ENCODE peak calls at places on chromosomes 1 and 21, in six cellular contexts. I is foreskin fibroblast, O is fibroblast of pulmonary artery, U is right lobe of liver, V is OCI-LY7, K is epithelial cell of esophagus. H is an unnamed sample.

GRCh38 chr1:172492421-172492820 is 40.5 kb upstream of the SUCO start:
- DNase-seq in U (no peak), K (no peak), V (no peak), O (no peak), I (no peak), H (no peak)

GRCh38 chr1:228272831-228273571 is 65.2 kb downstream of the OBSCN start:
- DNase-seq in K (no peak), V (no peak), I (no peak), O (no peak), U (peak), H (no peak)

GRCh38 chr1:21655748-21656147 is 13.4 kb downstream of the RAP1GAP start:
- DNase-seq in I (no peak), K (peak), O (no peak), U (peak), V (no peak), H (no peak)

GRCh38 chr1:228152097-228152917 is 2.6 kb downstream of the GJC2 start:
- DNase-seq in I (no peak), K (no peak), O (no peak), U (peak), V (no peak), H (no peak)

GRCh38 chr21:36589352-36589971 is 109.5 kb upstream of the SIM2 start:
- DNase-seq in I (peak), V (peak), K (peak), U (peak), O (peak), H (no peak)

GRCh38 chr1:101043776-101044175 is 18.2 kb upstream of the DPH5 start:
- DNase-seq in U (no peak), V (no peak), K (peak), I (peak), O (peak), H (no peak)

GRCh38 chr1:940121-941026 is 16.7 kb downstream of the SAMD11 start:
- DNase-seq in V (no peak), O (peak), I (peak), U (no peak), K (peak), H (peak)

GRCh38 chr1:165564561-165564960 is 20.8 kb downstream of the LRRC52 start:
- DNase-seq in K (no peak), U (no peak), O (no peak), V (no peak), I (no peak), H (no peak)

GRCh38 chr1:223137402-223138100 is 5.5 kb downstream of the TLR5 start:
- DNase-seq in I (peak), O (peak), K (peak), U (no peak), V (no peak), H (no peak)

GRCh38 chr1:51693420-51694144 is 76.7 kb downstream of the OSBPL9 start:
- DNase-seq in I (no peak), U (no peak), K (peak), O (peak), V (no peak), H (no peak)

GRCh38 chr21:43287111-43287973 is 118.5 kb downstream of the CRYAA start:
- DNase-seq in U (peak), V (no peak), O (no peak), I (no peak), K (no peak), H (no peak)

GRCh38 chr1:173527151-173527826 is 50.2 kb downstream of the PRDX6 start:
- DNase-seq in K (peak), V (no peak), I (peak), O (peak), U (peak), H (no peak)

GRCh38 chr1:37506740-37507139 is 7.8 kb downstream of the MEAF6 start:
- DNase-seq in V (no peak), I (no peak), K (no peak), U (no peak), O (no peak), H (no peak)

GRCh38 chr1:63929106-63929478 is 155.3 kb downstream of the ROR1 start:
- DNase-seq in O (no peak), I (peak), V (no peak), K (no peak), U (no peak), H (no peak)

GRCh38 chr1:52007228-52008073 is 17.0 kb upstream of the RAB3B start:
- DNase-seq in K (no peak), I (peak), V (no peak), O (no peak), U (no peak), H (no peak)

GRCh38 chr21:33229776-33230517 is at the start of gene IFNAR2:
- DNase-seq in K (peak), U (peak), V (peak), I (peak), O (peak), H (peak)

GRCh38 chr21:32474179-32475059 is 61.9 kb downstream of the EVA1C start:
- DNase-seq in K (no peak), I (peak), O (no peak), U (no peak), V (no peak), H (no peak)

GRCh38 chr1:162285149-162285561 is 91.5 kb downstream of the SPATA46 start:
- DNase-seq in K (peak), O (no peak), U (peak), V (no peak), I (peak), H (no peak)

GRCh38 chr21:15552914-15553491 is 176.8 kb upstream of the USP25 start:
- DNase-seq in U (no peak), I (peak), V (peak), O (peak), K (peak), H (no peak)

GRCh38 chr1:27267153-27267552 is 32.7 kb downstream of the WDTC1 start:
- DNase-seq in O (no peak), U (no peak), I (no peak), V (no peak), K (no peak), H (no peak)

GRCh38 chr1:236688705-236689104 is 2.4 kb downstream of the ACTN2 start:
- DNase-seq in U (no peak), O (no peak), V (no peak), K (no peak), I (no peak), H (no peak)

GRCh38 chr1:51070011-51070410 is 32.0 kb upstream of the C1orf185 start:
- DNase-seq in I (peak), V (no peak), U (no peak), K (no peak), O (no peak), H (no peak)

GRCh38 chr1:42328916-42329496 is 6.0 kb downstream of the FOXJ3 start:
- DNase-seq in V (no peak), U (no peak), I (no peak), K (no peak), O (no peak), H (no peak)

GRCh38 chr1:66050123-66050522 is 257.4 kb downstream of the PDE4B start:
- DNase-seq in U (no peak), V (no peak), O (no peak), I (no peak), K (no peak), H (no peak)

GRCh38 chr1:1216770-1217620 is 3.0 kb upstream of the TNFRSF4 start:
- DNase-seq in V (no peak), U (no peak), K (no peak), O (no peak), I (no peak), H (no peak)

GRCh38 chr1:2078170-2078569 is 28.0 kb downstream of the PRKCZ start:
- DNase-seq in K (no peak), I (no peak), O (no peak), U (no peak), V (peak), H (no peak)

GRCh38 chr1:44932151-44932550 is 54.2 kb downstream of the EIF2B3 start:
- DNase-seq in K (peak), O (no peak), U (no peak), V (no peak), I (no peak), H (no peak)

GRCh38 chr1:224623310-224623714 is 7.2 kb downstream of the CNIH3 start:
- DNase-seq in V (no peak), I (peak), K (peak), O (no peak), U (no peak), H (no peak)

GRCh38 chr21:45385549-45386050 is 19.4 kb upstream of the COL18A1 start:
- DNase-seq in O (no peak), I (peak), U (peak), V (no peak), K (no peak), H (no peak)

GRCh38 chr1:28115267-28115666 is 26.9 kb upstream of the EYA3 start:
- DNase-seq in I (no peak), K (no peak), V (no peak), U (no peak), O (peak), H (no peak)

GRCh38 chr1:50266509-50266908 is 156.7 kb downstream of the DMRTA2 start:
- DNase-seq in O (peak), U (no peak), V (no peak), K (no peak), I (peak), H (no peak)

GRCh38 chr1:243253211-243253926 is 1.7 kb downstream of the CEP170 start:
- DNase-seq in O (no peak), V (peak), K (peak), I (peak), U (no peak), H (no peak)

GRCh38 chr1:1084372-1085170 is 10.5 kb upstream of the RNF223 start:
- DNase-seq in O (no peak), K (no peak), I (no peak), V (no peak), U (peak), H (no peak)

GRCh38 chr1:107196973-107197562 is 56.2 kb downstream of the NTNG1 start:
- DNase-seq in K (peak), O (peak), I (peak), V (peak), U (no peak), H (no peak)
- TF ChIP-seq CTCF in K (peak), O (peak), I (peak), V (peak), U (peak), H (peak)

GRCh38 chr21:38242036-38242435 is 14.8 kb upstream of the KCNJ15 start:
- DNase-seq in I (no peak), U (no peak), V (no peak), O (no peak), K (no peak), H (no peak)

GRCh38 chr21:38240121-38240520 is 16.7 kb upstream of the KCNJ15 start:
- DNase-seq in V (no peak), K (no peak), I (no peak), O (no peak), U (no peak), H (no peak)

GRCh38 chr21:38241029-38241740 is 15.6 kb upstream of the KCNJ15 start:
- DNase-seq in V (no peak), U (no peak), O (peak), I (peak), K (no peak), H (no peak)

GRCh38 chr21:38234395-38235142 is 22.2 kb upstream of the KCNJ15 start:
- DNase-seq in U (no peak), I (no peak), O (no peak), K (peak), V (no peak), H (no peak)

DNA sequence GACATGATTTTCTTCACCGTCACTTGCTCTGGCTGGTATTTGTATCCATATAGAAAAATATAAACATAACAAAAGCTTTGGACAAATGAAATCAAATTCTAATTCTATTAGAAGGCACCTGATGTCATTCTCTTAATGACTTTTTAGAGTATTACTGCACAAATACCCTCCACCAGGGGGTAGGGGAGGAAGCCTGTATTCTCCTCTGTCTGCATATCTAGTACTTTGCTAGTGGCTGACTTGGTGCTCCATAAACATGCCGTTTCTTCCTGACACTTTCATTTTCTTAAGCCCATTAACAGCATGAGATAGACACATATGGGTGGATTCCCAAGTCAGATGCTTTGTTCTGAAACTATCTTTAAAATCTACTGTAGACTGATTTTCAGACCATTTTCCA is 20.6 kb upstream of the KCNJ15 start:
- DNase-seq in U (no peak), I (no peak), V (no peak), K (peak), O (no peak), H (no peak)
- TF ChIP-seq CTCF in U (no peak), I (peak), V (no peak), K (peak), O (peak), H (peak)

DNA sequence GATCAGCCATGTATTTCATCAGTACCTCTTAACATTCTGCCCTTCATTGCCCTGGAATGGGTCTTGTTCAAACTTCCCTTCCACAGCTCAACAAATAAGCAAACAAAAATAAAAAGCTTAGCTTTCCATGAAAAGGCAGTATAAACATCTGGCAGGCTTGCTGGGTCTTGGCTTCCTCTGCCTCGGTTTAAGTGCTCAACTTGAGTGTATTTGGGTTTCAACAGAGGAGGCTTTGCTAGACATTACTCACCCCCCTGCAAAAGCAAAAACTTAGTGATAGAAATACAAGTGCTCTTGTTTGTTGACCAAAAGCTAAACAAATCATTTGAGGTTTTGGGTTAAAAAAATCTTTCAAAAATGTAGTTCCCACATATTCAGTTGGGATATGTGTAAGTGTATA is 518.5 kb downstream of the PLPP3 start:
- DNase-seq in V (no peak), O (no peak), I (peak), K (no peak), U (no peak), H (no peak)
- TF ChIP-seq CTCF in V (no peak), O (no peak), I (no peak), K (no peak), U (no peak), H (no peak)

GRCh38 chr1:153617677-153618076 is 1.6 kb upstream of the S100A14 start:
- DNase-seq in U (peak), O (peak), I (no peak), K (peak), V (peak), H (peak)
- TF ChIP-seq CTCF in U (peak), O (peak), I (peak), K (peak), V (peak), H (peak)

H was measured in progenitor cell of endocrine pancreas.